ENCODE peak calls at places on chromosomes 4 and X, in four cellular contexts. Q is AG04450; I is stomach; B is naive thymus-derived CD4-positive, alpha-beta T cell. A is an unnamed sample. For H3K9me3, the result is how much of the 10 kb centered on the place peaks cover.

GRCh38 chr4:109562457-109563237 is 2.6 kb downstream of the MCUB start:
- DNase-seq in Q (no peak), I (no peak), B (no peak), A (no peak)

GRCh38 chr4:121472937-121473721 is 92.3 kb upstream of the QRFPR start:
- DNase-seq in B (no peak), I (no peak), Q (no peak), A (no peak)

GRCh38 chrX:119942831-119943184 is 743 bp downstream of the NKAP start:
- DNase-seq in I (no peak), Q (no peak), B (no peak), A (no peak)

GRCh38 chrX:118164138-118164537 is 47.5 kb upstream of the KLHL13 start:
- DNase-seq in B (no peak), Q (no peak), I (no peak), A (no peak)

GRCh38 chr4:20831746-20832145 is 131.5 kb downstream of the PACRGL start:
- DNase-seq in I (no peak), Q (no peak), B (no peak), A (no peak)

GRCh38 chr4:141610365-141610764 is 26.0 kb upstream of the IL15 start:
- DNase-seq in I (no peak), B (no peak), Q (no peak), A (no peak)

GRCh38 chrX:53440101-53440500 is 5.9 kb upstream of the HSD17B10 start:
- DNase-seq in I (no peak), Q (no peak), B (no peak), A (no peak)

GRCh38 chrX:40749874-40750273 is 14.5 kb upstream of the MED14 start:
- DNase-seq in I (no peak), Q (no peak), B (no peak), A (no peak)

GRCh38 chr4:25756503-25756902 is 100.9 kb downstream of the SLC34A2 start:
- DNase-seq in Q (no peak), B (no peak), I (no peak), A (no peak)

GRCh38 chr4:146654976-146655761 is 16.5 kb downstream of the POU4F2 start:
- DNase-seq in I (no peak), B (no peak), Q (no peak), A (no peak)

GRCh38 chrX:48025561-48025960 is 18.8 kb downstream of the SPACA5 start:
- DNase-seq in I (peak), Q (peak), B (peak), A (peak)

GRCh38 chr4:101191302-101192098 is 155.8 kb downstream of the PPP3CA start:
- DNase-seq in I (peak), Q (peak), B (no peak), A (no peak)

GRCh38 chrX:24148535-24149345 is 789 bp upstream of the ZFX start:
- DNase-seq in B (no peak), Q (no peak), I (no peak), A (peak)

GRCh38 chr4:1511441-1512041 is 105.3 kb upstream of the NKX1-1 start:
- DNase-seq in Q (no peak), I (no peak), B (peak), A (no peak)

GRCh38 chrX:13398073-13398823 is 78.4 kb upstream of the ATXN3L start:
- DNase-seq in B (no peak), I (peak), Q (peak), A (no peak)

GRCh38 chrX:156000361-156000926 is 2.9 kb downstream of the IL9R start:
- DNase-seq in Q (no peak), B (no peak), I (no peak), A (no peak)
- H3K9me3 ChIP-seq in Q (half or more), B (under half), I (under half), A (under half)

GRCh38 chr4:165474784-165475705 is 96.2 kb downstream of the CPE start:
- DNase-seq in I (no peak), B (no peak), Q (no peak), A (no peak)
- H3K9me3 ChIP-seq in I (under half), B (under half), Q (under half), A (under half)

DNA sequence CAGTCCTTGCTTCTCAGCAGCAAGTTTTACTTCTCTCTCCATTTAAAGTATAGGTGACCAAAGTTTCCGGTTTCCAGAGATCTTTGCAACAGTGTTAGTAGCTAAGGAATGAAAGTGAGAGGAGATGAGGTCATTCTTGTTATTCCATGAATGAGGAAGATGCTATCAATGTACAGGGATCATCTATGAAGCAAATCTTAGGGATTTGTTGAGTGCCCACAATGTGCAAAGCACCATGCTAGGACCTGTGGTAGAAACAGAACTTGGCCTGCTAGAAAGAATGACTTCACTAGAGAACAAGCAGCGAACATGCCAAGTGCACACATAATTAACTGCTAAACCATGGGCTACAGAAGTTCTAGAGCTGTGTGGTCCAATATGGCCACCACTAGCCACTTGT is 112.5 kb downstream of the MID1 start:
- DNase-seq in I (no peak), Q (no peak), B (no peak), A (no peak)
- H3K9me3 ChIP-seq in I (under half), Q (under half), B (under half), A (under half)

GRCh38 chr4:114561590-114561989 is 37.0 kb upstream of the UGT8 start:
- DNase-seq in Q (no peak), I (peak), B (no peak), A (no peak)

GRCh38 chr4:114563536-114564315 is 34.9 kb upstream of the UGT8 start:
- DNase-seq in B (no peak), I (no peak), Q (no peak), A (peak)

GRCh38 chr4:114562176-114562904 is 36.3 kb upstream of the UGT8 start:
- DNase-seq in I (no peak), Q (no peak), B (no peak), A (no peak)

GRCh38 chr4:114558446-114559020 is 40.1 kb upstream of the UGT8 start:
- DNase-seq in B (no peak), Q (no peak), I (no peak), A (no peak)
- H3K9me3 ChIP-seq in B (under half), Q (under half), I (under half), A (under half)

DNA sequence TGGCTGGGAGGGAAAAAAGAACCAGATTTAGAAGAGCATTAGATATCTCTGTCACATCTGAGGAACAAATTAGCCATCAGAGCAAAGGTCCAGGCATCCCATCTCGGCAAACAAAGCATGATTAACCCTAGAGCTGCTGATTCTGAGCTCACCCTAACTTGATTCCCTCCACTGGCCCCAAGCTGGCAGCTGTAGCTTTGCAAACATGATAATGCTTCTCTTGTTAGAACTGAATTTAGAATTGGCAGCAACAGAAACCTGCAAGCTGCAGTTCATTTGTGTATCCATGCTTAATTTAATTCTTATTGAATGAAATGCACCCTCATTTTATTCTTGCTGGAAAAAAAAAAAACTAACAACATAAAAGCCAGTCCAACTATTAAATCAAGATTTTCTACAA is 289.2 kb downstream of the IL1RAPL1 start:
- DNase-seq in B (no peak), Q (no peak), I (no peak), A (no peak)
- H3K9me3 ChIP-seq in B (under half), Q (under half), I (under half), A (under half)

GRCh38 chr4:97121493-97121892 is 1021.8 kb downstream of the STPG2 start:
- DNase-seq in I (no peak), B (no peak), Q (no peak), A (no peak)
- H3K9me3 ChIP-seq in I (under half), B (under half), Q (under half), A (under half)

GRCh38 chrX:76555816-76556215 is 128.3 kb downstream of the MAGEE1 start:
- DNase-seq in B (no peak), I (no peak), Q (no peak), A (peak)

GRCh38 chrX:76550016-76550415 is 122.5 kb downstream of the MAGEE1 start:
- DNase-seq in B (no peak), Q (no peak), I (no peak), A (no peak)

DNA sequence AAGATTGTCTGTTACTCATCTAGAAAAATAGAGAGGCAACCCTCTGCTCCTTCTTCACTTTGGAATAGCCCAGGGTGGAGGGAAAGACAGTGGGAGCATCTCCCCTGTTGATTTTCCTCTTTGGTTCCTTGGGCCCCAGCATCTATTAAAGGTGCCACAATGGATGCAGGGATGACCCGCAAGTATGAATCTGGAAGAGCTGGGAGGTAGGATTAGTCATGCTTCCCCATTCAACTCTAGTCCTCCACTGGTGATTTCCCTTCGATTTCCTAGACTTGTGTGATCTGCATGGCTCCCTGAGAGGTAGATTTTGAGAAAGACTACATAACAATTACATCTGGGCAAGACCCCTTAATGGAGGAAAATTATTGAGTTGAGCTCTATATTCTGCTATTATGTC is 127.8 kb downstream of the MAGEE1 start:
- DNase-seq in B (no peak), I (no peak), Q (no peak), A (no peak)
- H3K9me3 ChIP-seq in B (under half), I (half or more), Q (under half), A (under half)

GRCh38 chr4:273312-274017 is 31.8 kb downstream of the ZNF732 start:
- DNase-seq in B (no peak), I (no peak), Q (no peak), A (no peak)

GRCh38 chr4:271492-272103 is 33.7 kb downstream of the ZNF732 start:
- DNase-seq in B (no peak), I (no peak), Q (no peak), A (no peak)
- H3K9me3 ChIP-seq in B (under half), I (half or more), Q (under half), A (under half)

GRCh38 chr4:112145326-112145819 is at the start of gene FAM241A:
- DNase-seq in Q (peak), I (peak), B (peak), A (no peak)

GRCh38 chr4:112147697-112148096 is 2.4 kb downstream of the FAM241A start:
- DNase-seq in B (no peak), I (no peak), Q (no peak), A (no peak)

GRCh38 chr4:112145820-112146813 is 863 bp downstream of the FAM241A start:
- DNase-seq in I (peak), B (peak), Q (no peak), A (no peak)

GRCh38 chr4:112142152-112142551 is 3.1 kb upstream of the FAM241A start:
- DNase-seq in I (no peak), B (no peak), Q (no peak), A (no peak)

DNA sequence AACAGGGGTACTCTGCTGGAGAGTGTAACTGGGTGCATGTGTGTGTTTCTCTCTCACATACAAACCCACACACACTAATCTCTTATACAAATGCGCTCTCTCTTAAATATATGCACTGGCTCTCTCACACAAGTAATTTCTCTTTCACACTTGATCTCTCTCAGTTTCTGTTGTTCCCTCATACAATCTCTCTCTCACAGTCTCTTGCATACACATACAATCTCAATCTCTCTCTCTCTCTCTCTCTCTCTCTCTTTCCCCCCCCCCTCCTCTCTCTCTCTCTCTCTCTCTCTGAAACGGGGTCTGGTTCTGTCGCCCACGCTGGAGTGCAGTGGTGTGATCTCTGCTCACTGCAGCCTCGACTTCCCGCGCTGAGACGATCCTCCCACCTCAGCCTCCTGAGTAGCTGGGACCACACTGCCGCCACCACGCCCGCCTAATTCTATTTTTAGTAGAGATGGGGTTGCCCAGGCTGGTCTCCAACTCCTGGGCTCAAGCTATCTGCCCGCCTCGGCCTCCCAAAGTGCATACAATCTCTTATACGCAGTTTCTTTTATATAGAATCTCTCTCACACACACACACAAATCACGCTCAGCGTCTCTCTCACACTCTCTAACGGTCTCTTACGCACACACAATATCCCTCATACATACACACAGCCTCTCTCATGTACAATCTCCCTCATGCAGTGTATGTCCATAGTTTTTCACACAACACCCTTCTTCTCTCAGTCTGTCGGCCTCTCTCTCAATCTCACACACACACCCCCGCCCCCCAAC is 518 bp upstream of the FAM241A start:
- DNase-seq in I (no peak), Q (no peak), B (no peak), A (no peak)
- H3K9me3 ChIP-seq in I (under half), Q (under half), B (under half), A (under half)

A was measured in SK-N-MC.